ENCODE peak calls at places on chromosomes 13 and 19, in six cellular contexts. S is GM12878, Z is K562, P is H1, F is GM12891, W is HepG2. H is an unnamed sample.

GRCh38 chr13:49649244-49649962 is 21.1 kb downstream of the ARL11 start:
- DNase-seq in S (no peak), Z (peak; percentile 33), P (no peak), F (no peak), W (peak; percentile 33), H (no peak)

GRCh38 chr13:73610799-73611592 is 523.2 kb downstream of the KLF12 start:
- DNase-seq in S (no peak), Z (no peak), P (no peak), F (no peak), W (no peak), H (no peak)

GRCh38 chr13:60787083-60787482 is 390.1 kb downstream of the TDRD3 start:
- DNase-seq in S (no peak), Z (no peak), P (no peak), F (no peak), W (no peak), H (no peak)

GRCh38 chr13:27264181-27264580 is 6.4 kb upstream of the RASL11A start:
- DNase-seq in S (no peak), Z (no peak), P (no peak), F (no peak), W (no peak), H (no peak)

GRCh38 chr13:112761701-112762689 is 72.2 kb downstream of the ATP11A start:
- DNase-seq in S (no peak), Z (no peak), P (no peak), F (no peak), W (no peak), H (no peak)

GRCh38 chr13:29676535-29676934 is 81.0 kb upstream of the SLC7A1 start:
- DNase-seq in S (no peak), Z (no peak), P (no peak), F (no peak), W (no peak), H (no peak)

GRCh38 chr13:30696278-30697176 is 38.8 kb upstream of the ALOX5AP start:
- DNase-seq in S (no peak), Z (no peak), P (no peak), F (no peak), W (no peak), H (no peak)

GRCh38 chr19:39623946-39624345 is 21.6 kb downstream of the LGALS13 start:
- DNase-seq in S (no peak), Z (no peak), P (peak; percentile 51), F (no peak), W (no peak), H (no peak)

GRCh38 chr13:102312841-102313240 is 89.0 kb downstream of the FGF14 start:
- DNase-seq in S (no peak), Z (no peak), P (no peak), F (no peak), W (no peak), H (no peak)

GRCh38 chr13:80100636-80101035 is 240.3 kb downstream of the SPRY2 start:
- DNase-seq in S (no peak), Z (no peak), P (no peak), F (no peak), W (no peak), H (no peak)

GRCh38 chr13:104315606-104316005 is 1249.4 kb upstream of the SLC10A2 start:
- DNase-seq in S (no peak), Z (no peak), P (no peak), F (no peak), W (peak; percentile 1), H (no peak)

GRCh38 chr13:41179593-41180250 is 14.6 kb downstream of the KBTBD7 start:
- DNase-seq in S (no peak), Z (no peak), P (no peak), F (no peak), W (no peak), H (no peak)

GRCh38 chr13:25683662-25684370 is 312.0 kb downstream of the ATP8A2 start:
- DNase-seq in S (no peak), Z (no peak), P (no peak), F (no peak), W (no peak), H (no peak)

GRCh38 chr19:22144394-22144793 is 52.4 kb downstream of the ZNF676 start:
- DNase-seq in S (no peak), Z (peak; percentile 9), P (peak; percentile 41), F (no peak), W (no peak), H (no peak)

GRCh38 chr13:58051807-58052375 is 420.3 kb downstream of the PCDH17 start:
- DNase-seq in S (no peak), Z (no peak), P (no peak), F (no peak), W (no peak), H (no peak)

GRCh38 chr19:16062789-16063188 is 13.5 kb upstream of the TPM4 start:
- DNase-seq in S (no peak), Z (peak; percentile 72), P (peak; percentile 91), F (no peak), W (no peak), H (no peak)

GRCh38 chr13:101945435-101945834 is 456.4 kb downstream of the FGF14 start:
- DNase-seq in S (no peak), Z (no peak), P (no peak), F (no peak), W (no peak), H (no peak)

GRCh38 chr13:80783926-80784325 is 443.0 kb upstream of the SPRY2 start:
- DNase-seq in S (no peak), Z (no peak), P (no peak), F (no peak), W (no peak), H (no peak)

GRCh38 chr13:55219538-55219937 is 1921.2 kb upstream of the PRR20A start:
- DNase-seq in S (no peak), Z (no peak), P (no peak), F (no peak), W (no peak), H (no peak)

GRCh38 chr13:32446778-32447465 is 19.0 kb upstream of the N4BP2L1 start:
- DNase-seq in S (no peak), Z (no peak), P (no peak), F (no peak), W (no peak), H (no peak)
- TF ChIP-seq TAF1 in S (no peak), Z (no peak), P (no peak), F (no peak), W (no peak), H (no peak)

DNA sequence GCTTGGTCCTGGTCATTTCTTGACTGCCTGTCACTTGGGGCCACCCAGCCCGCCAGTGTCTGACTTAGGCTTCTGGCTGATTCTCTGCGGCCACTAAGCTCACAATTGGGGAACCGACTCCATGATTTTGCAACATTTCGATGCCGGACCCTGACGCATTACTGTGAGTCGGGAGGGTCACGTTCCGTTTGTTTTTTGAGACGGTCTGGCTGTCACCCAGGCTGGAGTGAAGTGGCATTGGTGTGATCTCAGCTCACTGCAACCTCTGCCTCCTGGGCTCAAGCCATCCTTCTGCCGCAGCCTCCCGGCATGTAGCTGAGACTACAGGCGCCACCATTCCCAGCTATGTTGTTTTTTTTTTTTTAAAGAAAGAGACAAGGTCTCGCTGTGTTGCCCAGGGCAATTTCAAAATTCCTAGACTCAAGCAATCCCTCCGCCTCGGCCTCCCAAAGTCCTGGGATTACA is 3.2 kb upstream of the ADAT3 start:
- DNase-seq in S (no peak), Z (no peak), P (no peak), F (no peak), W (peak; percentile 76), H (no peak)
- TF ChIP-seq POLR2A in S (no peak), Z (no peak), P (no peak), F (no peak), W (no peak), H (no peak)

GRCh38 chr19:13022111-13022858 is 27.0 kb downstream of the NFIX start:
- DNase-seq in S (no peak), Z (no peak), P (no peak), F (no peak), W (no peak), H (no peak)
- TF ChIP-seq POLR2AphosphoS5 in S (no peak), Z (no peak), P (no peak), F (no peak), W (no peak), H (no peak)

GRCh38 chr19:48350856-48351255 is 12.9 kb downstream of the TMEM143 start:
- DNase-seq in S (no peak), Z (no peak), P (no peak), F (no peak), W (no peak), H (no peak)
- TF ChIP-seq TAF1 in S (no peak), Z (no peak), P (no peak), F (no peak), W (no peak), H (no peak)

DNA sequence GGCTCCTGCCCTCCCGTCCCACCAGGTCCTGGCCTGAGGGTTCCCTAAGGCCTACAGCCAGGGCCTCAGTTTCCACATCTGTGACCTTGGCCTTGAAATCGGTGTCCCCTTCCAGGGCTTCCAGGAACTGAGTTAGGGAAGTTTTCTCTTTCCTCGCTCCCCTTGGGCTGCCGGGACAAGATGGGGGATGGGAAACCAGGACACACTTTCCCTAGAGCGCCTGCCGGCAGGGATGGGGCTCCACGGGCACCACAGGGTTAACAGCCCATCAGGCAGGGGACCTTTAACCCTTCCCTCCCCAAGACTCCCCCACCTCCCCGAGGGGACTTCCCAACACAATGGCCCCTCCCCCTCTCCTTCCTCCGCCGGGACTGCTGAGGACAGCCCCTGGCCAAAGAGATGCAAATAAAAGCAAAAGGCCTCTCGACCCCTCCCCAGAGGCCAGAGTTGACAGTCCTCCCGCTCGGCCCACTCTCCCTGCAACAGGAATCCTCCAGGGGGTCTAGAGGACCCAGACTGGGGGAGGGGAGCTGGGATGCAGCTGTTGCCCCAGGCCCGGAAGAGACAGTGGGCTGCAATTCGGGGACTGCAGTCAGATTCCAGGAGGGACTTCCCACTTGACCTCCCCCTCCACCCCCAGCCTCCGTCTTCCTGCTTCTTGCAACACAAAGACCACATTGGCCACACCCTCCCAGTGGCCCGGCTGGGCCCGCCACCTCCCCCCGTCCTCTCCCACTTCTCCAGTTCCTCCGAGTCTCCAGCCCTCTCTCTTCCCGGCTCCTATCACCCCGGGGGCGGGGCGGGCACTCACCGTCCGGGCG is 3.4 kb downstream of the BBC3 start:
- DNase-seq in S (peak; percentile 69), Z (peak; percentile 62), P (peak; percentile 94), F (no peak), W (peak; percentile 88), H (no peak)
- TF ChIP-seq POLR2A in S (peak; percentile 57), Z (peak; percentile 3), P (peak; percentile 43), F (no peak), W (no peak), H (no peak)

DNA sequence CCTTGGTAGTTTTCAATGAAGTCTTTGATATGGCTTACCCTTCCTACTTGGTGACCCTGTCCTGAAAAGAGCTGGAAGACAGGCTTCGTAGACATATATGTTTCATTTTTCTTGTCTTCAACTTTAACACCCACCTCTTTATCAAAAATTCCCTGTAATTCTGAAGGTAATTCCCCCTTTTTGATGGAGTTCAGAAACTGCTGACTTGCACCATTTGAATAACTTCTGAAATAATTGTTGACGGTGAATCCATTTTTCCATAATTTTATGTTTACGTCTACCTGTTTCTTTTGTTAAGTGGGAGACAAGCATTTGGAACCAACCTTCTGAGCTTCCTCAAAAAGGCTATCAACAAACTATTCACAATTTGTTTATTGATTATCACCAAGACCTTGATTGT is 14.6 kb upstream of the ZNF177 start:
- DNase-seq in S (no peak), Z (no peak), P (no peak), F (no peak), W (no peak), H (no peak)
- TF ChIP-seq POLR2AphosphoS5 in S (no peak), Z (no peak), P (no peak), F (no peak), W (no peak), H (no peak)

GRCh38 chr19:4506449-4507149 is 11.7 kb downstream of the PLIN4 start:
- DNase-seq in S (no peak), Z (no peak), P (no peak), F (no peak), W (no peak), H (no peak)
- TF ChIP-seq TAF1 in S (no peak), Z (no peak), P (no peak), F (no peak), W (no peak), H (no peak)